ENCODE peak calls at places on chromosomes 12 and 14, in seven cellular contexts. X, V, Z, T, M, O and P are unnamed samples.

GRCh38 chr14:61860294-61860918 is 98.2 kb downstream of the SNAPC1 start:
- DNase-seq in O (peak; percentile 67), V (peak; percentile 82), X (peak; percentile 42), M (peak; percentile 66), T (peak; percentile 63), Z (peak; percentile 37), P (peak; percentile 30)

GRCh38 chr14:54730156-54730961 is 163.4 kb downstream of the SAMD4A start:
- DNase-seq in T (no peak), O (no peak), X (peak; percentile 78), M (peak; percentile 13), Z (peak; percentile 87), V (no peak), P (no peak)

GRCh38 chr12:51911788-51912711 is 4.7 kb downstream of the ACVRL1 start:
- DNase-seq in Z (peak; percentile 91), X (peak; percentile 50), T (peak; percentile 75), V (no peak), O (no peak), M (peak; percentile 21), P (no peak)

GRCh38 chr12:16670456-16671050 is 64.6 kb upstream of the LMO3 start:
- DNase-seq in X (peak; percentile 0), T (no peak), O (no peak), V (no peak), Z (no peak), M (peak; percentile 71), P (no peak)

GRCh38 chr14:94145902-94146527 is 16.6 kb upstream of the IFI27L2 start:
- DNase-seq in O (no peak), M (no peak), X (no peak), V (no peak), T (no peak), Z (no peak), P (no peak)

GRCh38 chr12:95470300-95470699 is 3.7 kb upstream of the METAP2 start:
- DNase-seq in Z (no peak), M (peak; percentile 31), X (no peak), V (no peak), T (no peak), O (no peak), P (no peak)

GRCh38 chr14:56195727-56196126 is 77.5 kb downstream of the PELI2 start:
- DNase-seq in T (no peak), Z (peak; percentile 49), V (no peak), O (no peak), M (no peak), X (peak; percentile 58), P (no peak)

GRCh38 chr12:130097798-130098255 is 64.4 kb upstream of the FZD10 start:
- DNase-seq in Z (no peak), M (peak; percentile 91), O (no peak), T (peak; percentile 75), X (no peak), V (no peak), P (no peak)

GRCh38 chr12:55072093-55072492 is 52.3 kb downstream of the NEUROD4 start:
- DNase-seq in T (peak; percentile 69), Z (no peak), O (peak; percentile 88), M (peak; percentile 26), X (no peak), V (peak; percentile 82), P (no peak)

GRCh38 chr12:81815611-81816010 is 56.5 kb upstream of the PPFIA2 start:
- DNase-seq in T (no peak), V (no peak), Z (no peak), O (no peak), X (no peak), M (no peak), P (no peak)

GRCh38 chr14:52351561-52352491 is 37.7 kb downstream of the PTGER2 start:
- DNase-seq in V (no peak), Z (peak; percentile 73), M (peak; percentile 24), X (peak; percentile 41), T (no peak), O (no peak), P (no peak)

GRCh38 chr14:79356040-79356439 is 855.3 kb downstream of the DIO2 start:
- DNase-seq in V (no peak), M (no peak), X (peak; percentile 32), O (no peak), Z (peak; percentile 11), T (peak; percentile 85), P (peak; percentile 49)

GRCh38 chr12:34402228-34402898 is 380.1 kb downstream of the ALG10 start:
- DNase-seq in Z (no peak), O (peak; percentile 15), V (peak; percentile 13), X (no peak), M (no peak), T (no peak), P (no peak)

GRCh38 chr12:42482086-42482819 is 107.3 kb downstream of the PRICKLE1 start:
- DNase-seq in Z (no peak), X (peak; percentile 56), O (peak; percentile 34), V (no peak), M (peak; percentile 12), T (no peak), P (no peak)

GRCh38 chr14:77323571-77323970 is 2.7 kb downstream of the GSTZ1 start:
- DNase-seq in T (no peak), O (no peak), M (no peak), X (no peak), Z (no peak), V (no peak), P (no peak)

GRCh38 chr12:122064034-122064777 is 14.3 kb upstream of the MLXIP start:
- DNase-seq in Z (peak; percentile 99), X (peak; percentile 90), T (peak; percentile 99), O (peak; percentile 100), V (peak; percentile 87), M (peak; percentile 94), P (peak; percentile 65)

GRCh38 chr14:106518054-106518943 is 991.9 kb downstream of the TMEM121 start:
- DNase-seq in V (no peak), X (no peak), Z (no peak), O (no peak), T (no peak), M (peak; percentile 40), P (no peak)

GRCh38 chr12:114096461-114096860 is 130.3 kb upstream of the RBM19 start:
- DNase-seq in T (no peak), V (no peak), O (no peak), Z (no peak), M (no peak), X (peak; percentile 31), P (no peak)

GRCh38 chr12:71746983-71747611 is 7.6 kb upstream of the RAB21 start:
- DNase-seq in T (peak; percentile 66), V (no peak), Z (peak; percentile 71), X (peak; percentile 73), O (peak; percentile 48), M (peak; percentile 83), P (no peak)

GRCh38 chr12:89344043-89344861 is 8.0 kb downstream of the DUSP6 start:
- DNase-seq in T (peak; percentile 54), X (no peak), V (no peak), O (no peak), Z (no peak), M (no peak), P (no peak)

GRCh38 chr12:51915003-51915625 is 7.8 kb downstream of the ACVRL1 start:
- DNase-seq in T (no peak), X (no peak), Z (no peak), O (peak; percentile 79), V (no peak), M (no peak), P (no peak)

GRCh38 chr14:24673534-24674203 is 39.7 kb upstream of the GZMB start:
- DNase-seq in Z (no peak), V (no peak), O (no peak), X (no peak), T (no peak), M (no peak), P (no peak)

GRCh38 chr12:71014180-71014785 is 93.7 kb upstream of the PTPRR start:
- DNase-seq in Z (peak; percentile 40), O (no peak), V (no peak), T (peak; percentile 64), X (peak; percentile 21), M (peak; percentile 43), P (peak; percentile 23)

GRCh38 chr14:24366664-24367505 is 1.1 kb upstream of the NFATC4 start:
- DNase-seq in T (peak; percentile 99), O (peak; percentile 96), M (peak; percentile 94), Z (peak; percentile 97), V (peak; percentile 94), X (peak; percentile 89), P (peak; percentile 97)

GRCh38 chr14:103537175-103537990 is 8.4 kb downstream of the TRMT61A start:
- DNase-seq in X (peak; percentile 55), O (no peak), V (no peak), T (no peak), Z (peak; percentile 23), M (no peak), P (no peak)

GRCh38 chr12:66141299-66141698 is 10.7 kb upstream of the LLPH start:
- DNase-seq in X (no peak), M (no peak), Z (no peak), V (no peak), T (no peak), O (no peak), P (no peak)

GRCh38 chr14:85604671-85605070 is 74.7 kb downstream of the FLRT2 start:
- DNase-seq in X (no peak), V (no peak), M (no peak), T (no peak), Z (no peak), O (no peak), P (no peak)
- H3K23ac ChIP-seq in X (no peak overlapping the region), V (no peak overlapping the region), M (no peak overlapping the region), T (no peak overlapping the region), Z (no peak overlapping the region), O (no peak overlapping the region), P (no peak overlapping the region)

GRCh38 chr12:57806677-57807076 is 11.9 kb downstream of the AVIL start:
- DNase-seq in V (no peak), O (no peak), T (no peak), X (no peak), Z (no peak), M (no peak), P (no peak)
- H3K23ac ChIP-seq in V (no peak overlapping the region), O (no peak overlapping the region), T (no peak overlapping the region), X (no peak overlapping the region), Z (no peak overlapping the region), M (no peak overlapping the region), P (no peak overlapping the region)

GRCh38 chr12:60176891-60177290 is 581.1 kb downstream of the SLC16A7 start:
- DNase-seq in O (no peak), M (no peak), Z (no peak), X (no peak), V (no peak), T (no peak), P (no peak)
- H3K23ac ChIP-seq in O (no peak overlapping the region), M (no peak overlapping the region), Z (no peak overlapping the region), X (no peak overlapping the region), V (no peak overlapping the region), T (no peak overlapping the region), P (no peak overlapping the region)

DNA sequence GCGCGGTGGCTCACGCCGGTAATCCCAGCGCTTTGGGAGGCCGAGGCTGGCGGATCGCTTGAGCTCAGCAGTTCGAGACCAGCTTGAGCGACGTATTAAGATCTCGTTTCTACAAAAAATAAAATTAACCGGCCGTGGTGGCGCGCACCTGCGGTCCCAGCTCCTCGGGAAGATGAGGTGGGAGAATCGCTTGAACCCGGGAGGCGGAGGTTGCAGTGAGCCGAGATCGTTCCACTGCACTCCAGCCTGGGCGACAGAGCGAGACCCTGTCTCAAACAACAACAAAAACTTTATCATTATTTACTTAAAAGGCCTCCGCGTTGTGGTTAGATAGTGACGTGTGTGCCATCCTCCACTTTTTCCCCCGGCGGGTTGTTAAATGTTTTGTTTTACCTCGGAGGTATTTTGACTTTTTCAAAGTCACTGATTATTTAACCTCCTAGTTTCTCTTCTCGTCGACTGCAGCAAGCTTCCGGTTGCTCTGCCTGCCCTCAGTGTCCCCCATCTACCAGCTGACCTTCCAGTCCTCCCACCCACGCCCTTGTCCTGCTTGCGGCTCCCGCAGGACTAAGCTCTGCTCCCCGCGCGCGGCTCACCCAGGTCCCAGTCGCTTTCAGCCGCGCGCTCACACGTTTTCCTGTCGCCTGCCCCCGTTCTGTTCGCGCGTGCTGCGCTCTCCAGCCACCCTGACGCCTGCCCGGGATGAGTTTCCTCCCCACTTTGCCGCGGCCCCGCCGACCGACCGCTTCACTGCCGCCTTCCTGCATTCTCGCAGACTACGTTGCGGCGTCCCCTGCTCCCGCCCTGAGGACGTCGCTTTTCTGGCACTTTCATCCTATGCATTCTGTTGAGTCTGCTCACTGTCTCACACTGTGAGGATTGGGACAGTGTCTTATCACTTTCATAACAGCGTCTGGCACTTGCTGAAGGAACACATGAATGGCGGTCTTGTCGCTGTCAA is 1.2 kb upstream of the SCAF11 start:
- DNase-seq in X (peak; percentile 43), V (peak; percentile 67), Z (peak; percentile 77), O (peak; percentile 76), T (peak; percentile 90), M (peak; percentile 87), P (peak; percentile 26)
- H3K23ac ChIP-seq in X (peak overlapping the region; percentile 97), V (no peak overlapping the region), Z (no peak overlapping the region), O (no peak overlapping the region), T (no peak overlapping the region), M (no peak overlapping the region), P (peak overlapping the region; percentile 90)